ENCODE peak calls at places on chromosomes 1 and 21, in nine cellular contexts. U, V, M, Y, R, J, E, Q and O are unnamed samples.

GRCh38 chr1:231919900-231920299 is 293.3 kb downstream of the DISC1 start:
- DNase-seq in U (no peak), V (no peak), M (no peak), Y (no peak), R (no peak), J (peak; percentile 57), E (peak; percentile 29), Q (no peak), O (no peak)

GRCh38 chr1:179341943-179342547 is 23.7 kb upstream of the AXDND1 start:
- DNase-seq in U (no peak), V (no peak), M (no peak), Y (no peak), R (no peak), J (no peak), E (no peak), Q (no peak), O (no peak)

GRCh38 chr1:36224537-36225297 is 474 bp downstream of the THRAP3 start:
- DNase-seq in U (peak; percentile 48), V (peak; percentile 89), M (peak; percentile 83), Y (peak; percentile 66), R (no peak), J (peak; percentile 78), E (peak; percentile 90), Q (peak; percentile 86), O (no peak)

GRCh38 chr1:2582401-2582800 is 4.2 kb upstream of the PRXL2B start:
- DNase-seq in U (no peak), V (no peak), M (peak; percentile 44), Y (no peak), R (no peak), J (no peak), E (no peak), Q (no peak), O (no peak)

GRCh38 chr1:71081697-71082080 is 854 bp upstream of the ZRANB2 start:
- DNase-seq in U (no peak), V (no peak), M (no peak), Y (no peak), R (peak; percentile 22), J (no peak), E (no peak), Q (no peak), O (no peak)

GRCh38 chr1:119544165-119544762 is 37.3 kb downstream of the HSD3B1 start:
- DNase-seq in U (no peak), V (no peak), M (peak; percentile 6), Y (no peak), R (peak; percentile 21), J (no peak), E (peak; percentile 28), Q (no peak), O (no peak)

GRCh38 chr1:175976865-175977642 is 230.0 kb downstream of the COP1 start:
- DNase-seq in U (no peak), V (peak; percentile 43), M (peak; percentile 46), Y (no peak), R (no peak), J (no peak), E (no peak), Q (no peak), O (no peak)

GRCh38 chr1:100710881-100711660 is 8.5 kb upstream of the VCAM1 start:
- DNase-seq in U (peak; percentile 44), V (peak; percentile 75), M (peak; percentile 54), Y (no peak), R (no peak), J (no peak), E (no peak), Q (peak; percentile 81), O (no peak)

GRCh38 chr21:44618909-44619308 is 7.0 kb downstream of the KRTAP10-8 start:
- DNase-seq in U (no peak), V (no peak), M (no peak), Y (no peak), R (peak; percentile 31), J (no peak), E (no peak), Q (no peak), O (no peak)

GRCh38 chr1:247548847-247549246 is at the start of gene GCSAML:
- DNase-seq in U (no peak), V (no peak), M (no peak), Y (no peak), R (no peak), J (no peak), E (no peak), Q (no peak), O (no peak)

GRCh38 chr21:43987509-43987908 is 24.6 kb upstream of the TRAPPC10 start:
- DNase-seq in U (no peak), V (no peak), M (no peak), Y (no peak), R (no peak), J (no peak), E (no peak), Q (no peak), O (no peak)

GRCh38 chr21:46121286-46122221 is 23.6 kb downstream of the COL6A2 start:
- DNase-seq in U (no peak), V (no peak), M (peak; percentile 29), Y (no peak), R (no peak), J (no peak), E (no peak), Q (no peak), O (no peak)

GRCh38 chr1:45793942-45794604 is 9.3 kb upstream of the MAST2 start:
- DNase-seq in U (no peak), V (no peak), M (no peak), Y (no peak), R (no peak), J (no peak), E (no peak), Q (no peak), O (no peak)

GRCh38 chr1:176696109-176696508 is 233.1 kb downstream of the PAPPA2 start:
- DNase-seq in U (no peak), V (no peak), M (peak; percentile 73), Y (no peak), R (no peak), J (peak; percentile 84), E (peak; percentile 33), Q (peak; percentile 47), O (peak; percentile 85)

GRCh38 chr1:156858959-156859522 is at the start of gene INSRR:
- DNase-seq in U (no peak), V (no peak), M (no peak), Y (no peak), R (no peak), J (no peak), E (peak; percentile 61), Q (no peak), O (no peak)

GRCh38 chr1:31207590-31207989 is 32.1 kb downstream of the NKAIN1 start:
- DNase-seq in U (no peak), V (no peak), M (no peak), Y (no peak), R (no peak), J (no peak), E (no peak), Q (no peak), O (no peak)

GRCh38 chr1:119364640-119365039 is 3.9 kb upstream of the HAO2 start:
- DNase-seq in U (no peak), V (peak; percentile 17), M (peak; percentile 28), Y (no peak), R (no peak), J (no peak), E (no peak), Q (no peak), O (no peak)

GRCh38 chr1:245715970-245716369 is 561.2 kb downstream of the KIF26B start:
- DNase-seq in U (peak; percentile 48), V (peak; percentile 87), M (peak; percentile 90), Y (peak; percentile 26), R (no peak), J (no peak), E (no peak), Q (peak; percentile 74), O (peak; percentile 86)

GRCh38 chr1:9749361-9749760 is 74.4 kb downstream of the CLSTN1 start:
- DNase-seq in U (no peak), V (no peak), M (no peak), Y (no peak), R (no peak), J (no peak), E (no peak), Q (no peak), O (no peak)

DNA sequence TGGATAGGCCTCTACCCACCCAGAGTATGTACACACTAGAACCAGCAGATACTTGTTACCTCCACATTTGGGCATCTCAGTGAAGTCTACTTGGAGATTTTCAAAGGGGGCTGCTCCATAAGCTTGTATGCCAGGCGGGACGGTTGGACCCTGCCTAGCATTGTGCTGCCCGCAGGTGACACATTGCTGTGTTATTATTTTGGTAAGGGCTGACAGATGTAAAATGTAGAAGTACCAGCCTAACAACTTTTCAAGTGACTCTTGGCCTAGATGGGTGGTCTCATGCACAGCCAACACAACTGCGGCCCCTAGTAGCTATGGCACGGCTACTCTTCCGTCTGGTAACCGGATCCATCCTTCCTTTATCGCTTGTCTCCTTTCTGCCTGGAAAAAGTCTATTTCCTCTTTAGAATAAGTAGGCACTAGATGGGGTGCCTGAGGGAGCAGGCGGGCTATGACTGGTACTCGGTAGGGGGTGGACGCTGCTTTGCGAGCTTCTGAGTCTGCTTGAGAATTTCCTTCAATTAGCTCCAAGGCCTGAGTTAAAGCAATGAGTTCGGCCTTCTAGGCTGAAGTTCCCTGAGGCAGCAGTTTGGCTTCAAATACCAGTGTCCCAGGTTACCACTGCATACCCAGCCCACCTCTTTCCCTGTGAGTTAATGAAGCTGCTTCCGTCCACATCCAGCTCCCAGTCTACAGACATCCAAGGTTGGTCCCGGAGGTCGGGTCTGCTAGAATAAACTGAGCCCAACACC is 405.3 kb downstream of the TGFB2 start:
- DNase-seq in U (no peak), V (no peak), M (no peak), Y (no peak), R (no peak), J (no peak), E (no peak), Q (no peak), O (no peak)
- TF ChIP-seq CTCF in U (no peak), V (no peak), M (no peak), Y (no peak), R (no peak), J (no peak), E (no peak), Q (no peak), O (no peak)

GRCh38 chr1:226123591-226124471 is 61.3 kb downstream of the H3-3A start:
- DNase-seq in U (no peak), V (no peak), M (no peak), Y (no peak), R (peak; percentile 60), J (no peak), E (no peak), Q (no peak), O (no peak)
- H3K4me3 ChIP-seq in U (no peak overlapping the region), V (no peak overlapping the region), M (no peak overlapping the region), Y (no peak overlapping the region), R (no peak overlapping the region), J (no peak overlapping the region), E (no peak overlapping the region), Q (no peak overlapping the region), O (no peak overlapping the region)

GRCh38 chr1:203638914-203639313 is 12.3 kb downstream of the ATP2B4 start:
- DNase-seq in U (no peak), V (no peak), M (peak; percentile 51), Y (no peak), R (peak; percentile 29), J (no peak), E (no peak), Q (no peak), O (no peak)
- TF ChIP-seq CTCF in U (no peak), V (no peak), M (peak; percentile 7), Y (no peak), R (no peak), J (no peak), E (no peak), Q (no peak), O (no peak)

DNA sequence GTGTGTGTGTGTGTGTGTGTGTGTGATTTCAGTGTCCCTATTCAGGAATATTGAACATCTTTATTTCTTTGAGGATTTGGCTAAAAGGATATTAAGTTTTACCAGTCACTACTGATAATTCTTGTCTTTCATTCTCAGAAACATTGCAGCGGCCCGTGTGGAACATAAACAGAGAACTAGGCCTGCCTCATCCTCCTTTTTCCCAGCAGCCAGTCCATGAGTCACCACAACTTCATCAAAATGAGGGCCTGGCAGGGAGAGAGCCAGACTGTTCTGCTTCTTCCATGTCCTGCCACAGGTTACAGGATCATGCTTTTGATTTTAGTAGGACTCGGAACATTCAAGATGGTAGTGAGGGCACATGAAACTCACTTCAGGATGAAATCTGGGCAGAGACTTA is 50.7 kb downstream of the LRIG2 start:
- DNase-seq in U (peak; percentile 43), V (no peak), M (peak; percentile 63), Y (no peak), R (no peak), J (no peak), E (no peak), Q (peak; percentile 62), O (no peak)
- H3K4me3 ChIP-seq in U (no peak overlapping the region), V (no peak overlapping the region), M (no peak overlapping the region), Y (no peak overlapping the region), R (no peak overlapping the region), J (no peak overlapping the region), E (no peak overlapping the region), Q (no peak overlapping the region), O (no peak overlapping the region)